ENCODE peak calls at places on chromosomes 13 and 19, in nine cellular contexts. I is OCI-LY7, B is AG04449, Y is fibroblast of mammary gland, A is IMR-90, P is cardiac fibroblast, U is fibroblast of lung, T is thoracic aorta, W is Peyer's patch. Q is an unnamed sample.

GRCh38 chr19:4678881-4679379 is 8.8 kb upstream of the MYDGF start:
- DNase-seq in I (peak; percentile 19), B (no peak), Y (peak; percentile 55), A (no peak), P (peak; percentile 19), U (peak; percentile 23), T (no peak), W (no peak), Q (no peak)

GRCh38 chr13:23688336-23688735 is 118.1 kb downstream of the TNFRSF19 start:
- DNase-seq in I (no peak), B (no peak), Y (no peak), A (peak; percentile 40), P (no peak), U (no peak), T (no peak), W (no peak), Q (no peak)

GRCh38 chr13:114071991-114072390 is 60.4 kb downstream of the RASA3 start:
- DNase-seq in I (no peak), B (no peak), Y (no peak), A (no peak), P (no peak), U (no peak), T (no peak), W (no peak), Q (no peak)

GRCh38 chr19:12867120-12868099 is 13.8 kb downstream of the DNASE2 start:
- DNase-seq in I (peak; percentile 78), B (no peak), Y (peak; percentile 45), A (peak; percentile 43), P (peak; percentile 52), U (peak; percentile 43), T (no peak), W (peak; percentile 80), Q (no peak)

GRCh38 chr13:21338156-21338555 is 120.9 kb downstream of the ZDHHC20 start:
- DNase-seq in I (no peak), B (no peak), Y (no peak), A (no peak), P (no peak), U (no peak), T (no peak), W (no peak), Q (no peak)

GRCh38 chr19:15298847-15299567 is 33.3 kb downstream of the BRD4 start:
- DNase-seq in I (no peak), B (no peak), Y (no peak), A (no peak), P (no peak), U (no peak), T (no peak), W (no peak), Q (no peak)

GRCh38 chr19:17505218-17505617 is 6.2 kb upstream of the PGLS start:
- DNase-seq in I (no peak), B (no peak), Y (no peak), A (no peak), P (no peak), U (no peak), T (no peak), W (no peak), Q (no peak)

GRCh38 chr13:31236211-31236786 is 36.5 kb downstream of the B3GLCT start:
- DNase-seq in I (peak; percentile 84), B (peak; percentile 17), Y (peak; percentile 65), A (peak; percentile 54), P (peak; percentile 68), U (peak; percentile 32), T (no peak), W (no peak), Q (peak; percentile 12)

DNA sequence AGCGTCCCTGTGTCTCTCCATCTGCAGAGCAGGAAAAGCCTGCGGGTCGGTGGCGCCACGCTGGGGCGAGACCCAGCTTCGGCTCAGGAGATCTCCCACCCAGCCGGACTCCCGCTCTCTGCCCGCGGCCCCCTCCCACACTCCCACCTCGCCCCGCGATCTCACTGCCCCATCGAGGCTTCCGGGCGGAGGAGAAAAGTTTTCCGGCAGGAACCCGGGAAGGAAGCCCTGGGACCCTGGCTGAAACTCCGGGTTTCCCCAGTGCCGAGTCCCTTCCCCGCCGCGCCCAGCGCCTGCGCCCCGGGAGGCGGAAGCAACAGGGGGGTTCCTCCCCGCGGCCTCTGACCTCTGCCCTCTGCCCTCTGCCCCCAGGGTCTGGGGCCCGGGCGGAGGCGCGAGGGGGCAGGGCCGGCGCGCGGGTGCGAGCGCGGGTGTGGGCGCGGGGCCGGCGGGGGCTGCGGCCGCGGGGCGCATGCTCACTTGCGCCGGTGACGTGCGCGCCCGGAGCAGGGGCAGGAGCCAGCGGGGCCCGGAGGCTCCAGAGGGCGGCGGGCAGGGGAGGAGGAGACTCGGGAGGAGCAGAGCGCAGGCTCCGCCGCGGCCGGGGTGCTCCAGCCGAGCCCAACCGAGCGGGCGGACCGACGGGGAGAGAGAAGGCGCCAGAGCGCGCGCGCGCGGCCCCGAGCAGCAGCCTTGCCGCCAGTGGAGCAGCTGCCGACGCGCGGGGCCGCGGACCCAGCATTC is at the start of gene ATP11A:
- DNase-seq in I (peak; percentile 72), B (peak; percentile 31), Y (peak; percentile 84), A (peak; percentile 91), P (peak; percentile 88), U (peak; percentile 92), T (peak; percentile 65), W (peak; percentile 59), Q (no peak)
- TF ChIP-seq CTCF in I (no peak), B (no peak), Y (no peak), A (no peak), P (no peak), U (no peak), T (no peak), W (no peak), Q (no peak)

GRCh38 chr13:42275506-42275905 is 3.6 kb downstream of the AKAP11 start:
- DNase-seq in I (peak; percentile 17), B (no peak), Y (no peak), A (no peak), P (no peak), U (no peak), T (no peak), W (no peak), Q (no peak)

GRCh38 chr13:42276683-42277082 is 4.7 kb downstream of the AKAP11 start:
- DNase-seq in I (peak; percentile 8), B (no peak), Y (no peak), A (no peak), P (no peak), U (no peak), T (no peak), W (no peak), Q (no peak)

GRCh38 chr13:42272776-42273175 is 824 bp downstream of the AKAP11 start:
- DNase-seq in I (no peak), B (no peak), Y (no peak), A (no peak), P (no peak), U (no peak), T (no peak), W (no peak), Q (no peak)

GRCh38 chr13:42275098-42275471 is 3.1 kb downstream of the AKAP11 start:
- DNase-seq in I (peak; percentile 80), B (no peak), Y (peak; percentile 14), A (no peak), P (no peak), U (no peak), T (no peak), W (peak; percentile 33), Q (no peak)

GRCh38 chr13:42274386-42275097 is 2.6 kb downstream of the AKAP11 start:
- DNase-seq in I (peak; percentile 12), B (no peak), Y (no peak), A (no peak), P (no peak), U (no peak), T (no peak), W (no peak), Q (no peak)
- H3K4me3 ChIP-seq in I (peak overlapping the region; percentile 82), B (no peak overlapping the region), Y (no peak overlapping the region), A (no peak overlapping the region), P (no peak overlapping the region), U (no peak overlapping the region), T (no peak overlapping the region), W (no peak overlapping the region), Q (no peak overlapping the region)

GRCh38 chr13:50609016-50609415 is 234.5 kb downstream of the DLEU7 start:
- DNase-seq in I (no peak), B (no peak), Y (no peak), A (no peak), P (no peak), U (no peak), T (no peak), W (no peak), Q (no peak)

GRCh38 chr13:50608357-50608756 is 235.1 kb downstream of the DLEU7 start:
- DNase-seq in I (no peak), B (no peak), Y (no peak), A (no peak), P (no peak), U (peak; percentile 24), T (no peak), W (no peak), Q (no peak)

GRCh38 chr13:50611117-50611781 is 232.2 kb downstream of the DLEU7 start:
- DNase-seq in I (no peak), B (no peak), Y (no peak), A (no peak), P (no peak), U (no peak), T (no peak), W (no peak), Q (no peak)

GRCh38 chr13:50612717-50613116 is 230.8 kb downstream of the DLEU7 start:
- DNase-seq in I (peak; percentile 82), B (no peak), Y (no peak), A (no peak), P (no peak), U (no peak), T (no peak), W (no peak), Q (no peak)

GRCh38 chr13:50610238-50610637 is 233.3 kb downstream of the DLEU7 start:
- DNase-seq in I (no peak), B (no peak), Y (no peak), A (no peak), P (no peak), U (no peak), T (no peak), W (no peak), Q (no peak)
- TF ChIP-seq CTCF in I (no peak), B (no peak), Y (no peak), A (no peak), P (no peak), U (no peak), T (no peak), W (no peak), Q (no peak)

GRCh38 chr19:35306473-35307246 is 14.7 kb downstream of the MAG start:
- DNase-seq in I (peak; percentile 75), B (no peak), Y (no peak), A (no peak), P (no peak), U (no peak), T (no peak), W (peak; percentile 39), Q (no peak)

GRCh38 chr19:35309481-35310279 is 17.7 kb downstream of the MAG start:
- DNase-seq in I (no peak), B (no peak), Y (no peak), A (peak; percentile 16), P (peak; percentile 47), U (peak; percentile 10), T (no peak), W (no peak), Q (peak; percentile 18)

GRCh38 chr19:35310331-35310730 is 18.4 kb downstream of the MAG start:
- DNase-seq in I (no peak), B (no peak), Y (no peak), A (no peak), P (no peak), U (no peak), T (no peak), W (no peak), Q (no peak)

GRCh38 chr19:35305181-35305580 is 13.2 kb downstream of the MAG start:
- DNase-seq in I (no peak), B (no peak), Y (no peak), A (no peak), P (no peak), U (no peak), T (no peak), W (no peak), Q (no peak)

DNA sequence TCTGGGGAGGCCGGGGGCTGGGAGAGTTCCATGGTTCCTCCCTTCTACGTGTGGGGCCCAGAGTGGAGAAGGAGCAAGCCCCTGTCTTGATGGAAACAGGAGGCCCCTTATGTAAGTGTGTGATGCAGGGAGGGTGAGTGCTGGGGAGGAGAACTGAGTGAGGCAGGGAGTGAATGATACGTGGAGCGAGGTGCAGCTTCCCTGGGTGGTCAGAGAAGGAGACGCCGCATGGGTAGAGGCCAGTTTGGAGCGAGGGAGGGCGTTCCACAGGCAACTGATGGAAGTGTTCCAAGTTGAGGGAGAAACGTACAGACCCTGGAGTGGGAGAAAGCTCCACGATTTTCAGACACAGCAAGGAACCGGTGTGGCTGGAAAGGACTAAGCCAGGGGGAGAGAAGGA is 16.0 kb downstream of the MAG start:
- DNase-seq in I (no peak), B (no peak), Y (no peak), A (no peak), P (no peak), U (no peak), T (no peak), W (no peak), Q (no peak)
- H3K4me3 ChIP-seq in I (no peak overlapping the region), B (no peak overlapping the region), Y (no peak overlapping the region), A (no peak overlapping the region), P (no peak overlapping the region), U (no peak overlapping the region), T (no peak overlapping the region), W (no peak overlapping the region), Q (no peak overlapping the region)

Q was measured in epithelial cell of proximal tubule.